ENCODE peak calls at places on chromosomes 2 and 18, in eight cellular contexts. Q, C, J, G, F, P, O and A are unnamed samples.

GRCh38 chr18:48949606-48950535 is 894 bp downstream of the SMAD7 start:
- DNase-seq in Q (no peak), C (peak; percentile 60), J (no peak), G (no peak), F (no peak), P (peak; percentile 60), O (no peak), A (peak; percentile 35)

GRCh38 chr18:24914685-24915267 is 437.2 kb downstream of the ZNF521 start:
- DNase-seq in Q (no peak), C (no peak), J (no peak), G (no peak), F (no peak), P (no peak), O (no peak), A (no peak)

GRCh38 chr2:114039681-114040080 is 149.8 kb downstream of the ACTR3 start:
- DNase-seq in Q (no peak), C (no peak), J (no peak), G (no peak), F (no peak), P (no peak), O (no peak), A (no peak)

GRCh38 chr2:240129731-240130392 is 6.2 kb downstream of the COPS9 start:
- DNase-seq in Q (no peak), C (no peak), J (peak; percentile 8), G (no peak), F (no peak), P (no peak), O (no peak), A (no peak)

GRCh38 chr2:138121769-138122661 is 157.7 kb downstream of the HNMT start:
- DNase-seq in Q (no peak), C (peak; percentile 73), J (no peak), G (no peak), F (no peak), P (peak; percentile 81), O (peak; percentile 25), A (no peak)

GRCh38 chr2:128016620-128017019 is 11.2 kb downstream of the SAP130 start:
- DNase-seq in Q (peak; percentile 11), C (no peak), J (no peak), G (peak; percentile 85), F (no peak), P (no peak), O (no peak), A (no peak)

GRCh38 chr18:70709124-70709523 is 420.3 kb downstream of the SOCS6 start:
- DNase-seq in Q (no peak), C (no peak), J (no peak), G (no peak), F (no peak), P (no peak), O (no peak), A (no peak)

GRCh38 chr2:20597868-20598183 is 53.1 kb downstream of the HS1BP3 start:
- DNase-seq in Q (no peak), C (no peak), J (peak; percentile 25), G (no peak), F (peak; percentile 9), P (no peak), O (no peak), A (no peak)

GRCh38 chr2:28102455-28102874 is 211.9 kb downstream of the BABAM2 start:
- DNase-seq in Q (peak; percentile 92), C (no peak), J (no peak), G (peak; percentile 93), F (no peak), P (peak; percentile 13), O (peak; percentile 32), A (no peak)

GRCh38 chr2:62467475-62468321 is 38.3 kb downstream of the TMEM17 start:
- DNase-seq in Q (peak; percentile 78), C (no peak), J (no peak), G (peak; percentile 82), F (peak; percentile 53), P (peak; percentile 35), O (no peak), A (no peak)

GRCh38 chr2:114068438-114068837 is 178.5 kb downstream of the ACTR3 start:
- DNase-seq in Q (no peak), C (peak; percentile 43), J (no peak), G (no peak), F (no peak), P (no peak), O (peak; percentile 5), A (no peak)

GRCh38 chr2:55550368-55551102 is 31.0 kb downstream of the CFAP36 start:
- DNase-seq in Q (peak; percentile 88), C (no peak), J (no peak), G (peak; percentile 89), F (no peak), P (peak; percentile 79), O (no peak), A (no peak)

GRCh38 chr2:241095594-241096290 is 6.3 kb downstream of the MTERF4 start:
- DNase-seq in Q (no peak), C (no peak), J (no peak), G (no peak), F (no peak), P (no peak), O (no peak), A (no peak)

GRCh38 chr2:152506843-152507242 is 171.9 kb downstream of the FMNL2 start:
- DNase-seq in Q (peak; percentile 46), C (no peak), J (no peak), G (peak; percentile 56), F (no peak), P (peak; percentile 92), O (no peak), A (no peak)

GRCh38 chr2:228697456-228697855 is 516.0 kb upstream of the SPHKAP start:
- DNase-seq in Q (no peak), C (no peak), J (no peak), G (no peak), F (no peak), P (no peak), O (no peak), A (no peak)

GRCh38 chr2:163182764-163183354 is 344.3 kb upstream of the KCNH7 start:
- DNase-seq in Q (peak; percentile 43), C (peak; percentile 10), J (no peak), G (peak; percentile 52), F (no peak), P (no peak), O (no peak), A (no peak)

GRCh38 chr18:70422061-70422965 is 133.5 kb downstream of the SOCS6 start:
- DNase-seq in Q (peak; percentile 97), C (peak; percentile 70), J (peak; percentile 41), G (peak; percentile 98), F (peak; percentile 46), P (peak; percentile 96), O (peak; percentile 7), A (peak; percentile 68)

GRCh38 chr2:223815186-223815883 is 22.0 kb downstream of the AP1S3 start:
- DNase-seq in Q (peak; percentile 99), C (peak; percentile 28), J (no peak), G (peak; percentile 95), F (no peak), P (peak; percentile 99), O (no peak), A (no peak)

GRCh38 chr2:71720596-71721361 is 267.4 kb downstream of the DYSF start:
- DNase-seq in Q (no peak), C (no peak), J (no peak), G (no peak), F (no peak), P (no peak), O (no peak), A (no peak)

GRCh38 chr2:71720283-71720560 is 266.9 kb downstream of the DYSF start:
- DNase-seq in Q (no peak), C (no peak), J (no peak), G (no peak), F (no peak), P (no peak), O (no peak), A (no peak)

GRCh38 chr2:71721669-71722068 is 268.3 kb downstream of the DYSF start:
- DNase-seq in Q (peak; percentile 30), C (no peak), J (no peak), G (peak; percentile 28), F (no peak), P (no peak), O (no peak), A (no peak)

GRCh38 chr2:71721362-71721665 is 268.0 kb downstream of the DYSF start:
- DNase-seq in Q (peak; percentile 64), C (no peak), J (no peak), G (peak; percentile 48), F (no peak), P (no peak), O (no peak), A (no peak)

GRCh38 chr2:71722286-71722685 is 268.9 kb downstream of the DYSF start:
- DNase-seq in Q (no peak), C (no peak), J (no peak), G (no peak), F (no peak), P (no peak), O (no peak), A (no peak)
- H3K4me3 ChIP-seq in Q (no peak overlapping the region), C (no peak overlapping the region), J (no peak overlapping the region), G (no peak overlapping the region), F (no peak overlapping the region), P (no peak overlapping the region), O (no peak overlapping the region), A (no peak overlapping the region)

GRCh38 chr18:64409511-64409910 is 260.6 kb upstream of the LINC00305 start:
- DNase-seq in Q (peak; percentile 1), C (peak; percentile 56), J (no peak), G (no peak), F (no peak), P (no peak), O (no peak), A (no peak)
- TF ChIP-seq CTCF in Q (peak; percentile 6), C (peak; percentile 51), J (no peak), G (no peak), F (no peak), P (peak; percentile 9), O (no peak), A (peak; percentile 20)

DNA sequence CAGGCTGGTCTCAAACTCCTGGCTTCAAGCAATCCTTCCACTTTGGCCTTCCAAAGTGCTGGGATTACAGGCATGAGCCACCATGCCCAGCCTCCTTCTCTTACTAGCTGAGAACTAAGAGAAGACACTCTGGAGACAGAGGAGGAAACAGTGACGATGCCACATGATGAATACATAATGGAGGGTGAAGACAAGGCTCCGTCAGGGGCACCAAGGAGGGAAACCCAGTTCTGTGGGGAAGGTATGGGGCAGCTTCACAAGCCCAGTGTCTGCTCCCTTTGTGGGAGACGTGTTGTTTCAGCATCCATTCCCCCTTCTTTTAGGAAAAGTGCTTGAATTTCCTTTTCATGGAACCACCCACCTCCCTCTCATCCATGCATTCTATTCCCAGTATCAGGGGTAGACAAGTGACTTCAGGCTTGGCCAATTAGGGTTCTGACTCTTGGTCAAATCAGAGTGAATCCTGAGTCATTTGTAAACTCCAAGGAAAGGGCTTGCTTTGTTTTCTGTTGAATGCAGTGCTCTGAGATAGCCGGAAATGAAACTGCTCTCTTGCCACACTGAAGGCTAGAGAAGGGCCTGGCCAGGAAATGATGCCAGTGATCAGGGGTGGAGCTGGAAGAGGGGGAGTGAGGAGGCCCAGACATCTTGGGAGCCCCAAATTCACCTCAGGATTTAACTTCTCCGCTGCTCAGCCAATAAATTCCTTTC is 23.7 kb downstream of the TMEM127 start:
- DNase-seq in Q (peak; percentile 74), C (no peak), J (no peak), G (peak; percentile 84), F (no peak), P (peak; percentile 72), O (no peak), A (no peak)
- H3K4me3 ChIP-seq in Q (no peak overlapping the region), C (no peak overlapping the region), J (no peak overlapping the region), G (no peak overlapping the region), F (no peak overlapping the region), P (no peak overlapping the region), O (no peak overlapping the region), A (no peak overlapping the region)

DNA sequence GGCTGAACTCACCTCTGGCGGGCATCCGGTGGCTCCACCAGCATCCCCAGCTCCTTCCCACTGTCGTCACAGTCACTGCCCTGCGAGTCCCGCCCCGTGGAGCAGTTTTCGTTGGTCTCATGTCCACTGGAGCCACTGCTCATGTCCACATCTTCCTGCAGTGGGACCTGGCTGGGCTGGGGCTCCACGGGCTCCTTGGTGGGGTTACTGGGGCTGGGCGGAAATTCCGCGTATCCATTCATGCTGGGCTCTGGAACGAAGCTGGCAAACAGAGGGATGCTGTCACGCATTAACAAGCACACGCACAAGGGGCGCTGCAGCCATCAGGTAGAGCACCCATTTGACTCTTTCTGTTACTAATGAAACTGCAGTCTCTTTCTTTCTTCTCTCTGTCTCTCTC is 10.7 kb downstream of the PER2 start:
- DNase-seq in Q (no peak), C (no peak), J (no peak), G (no peak), F (no peak), P (no peak), O (no peak), A (no peak)
- TF ChIP-seq CTCF in Q (no peak), C (peak; percentile 10), J (no peak), G (no peak), F (no peak), P (peak; percentile 24), O (peak; percentile 19), A (no peak)